ENCODE peak calls at places on chromosomes 13 and 19, in seven cellular contexts. N is B cell; U is transverse colon; H is CD4-positive, alpha-beta T cell; S is astrocyte of the spinal cord; E is ovary; B is AG09309. Z is an unnamed sample.

GRCh38 chr13:101309014-101309619 is 107.2 kb downstream of the NALCN start:
- DNase-seq in H (no peak), S (peak), E (no peak), B (peak), U (no peak), N (no peak), Z (no peak)

GRCh38 chr19:57830071-57830602 is at the start of gene ZNF587B:
- DNase-seq in N (no peak), U (peak), S (peak), H (peak), B (no peak), E (peak), Z (no peak)

GRCh38 chr13:40613954-40614353 is 52.5 kb downstream of the FOXO1 start:
- DNase-seq in S (no peak), E (no peak), N (no peak), U (no peak), B (no peak), H (no peak), Z (no peak)

GRCh38 chr13:113661506-113661905 is 3.5 kb upstream of the ATP4B start:
- DNase-seq in U (no peak), N (no peak), S (no peak), B (no peak), E (no peak), H (no peak), Z (no peak)

GRCh38 chr13:73657821-73658540 is 476.2 kb downstream of the KLF12 start:
- DNase-seq in B (no peak), N (no peak), S (peak), U (no peak), H (no peak), E (no peak), Z (no peak)

GRCh38 chr19:1119475-1120217 is 15.9 kb downstream of the GPX4 start:
- DNase-seq in U (no peak), E (no peak), H (no peak), B (no peak), S (no peak), N (no peak), Z (no peak)

GRCh38 chr19:52679598-52679997 is 41.4 kb upstream of the ZNF83 start:
- DNase-seq in N (no peak), E (no peak), H (no peak), B (no peak), S (no peak), U (no peak), Z (no peak)

GRCh38 chr13:81058916-81059290 is 718.0 kb upstream of the SPRY2 start:
- DNase-seq in U (no peak), H (no peak), N (no peak), B (no peak), E (no peak), S (peak), Z (no peak)

GRCh38 chr13:44218501-44219240 is 155.0 kb upstream of the SERP2 start:
- DNase-seq in N (no peak), B (no peak), H (no peak), S (peak), U (peak), E (no peak), Z (no peak)

GRCh38 chr13:84831666-84832657 is 949.7 kb upstream of the SLITRK1 start:
- DNase-seq in U (no peak), S (no peak), B (no peak), N (no peak), H (no peak), E (peak), Z (no peak)

GRCh38 chr19:3029070-3029923 is at the start of gene TLE2:
- DNase-seq in E (peak), U (no peak), N (no peak), H (no peak), B (no peak), S (no peak), Z (no peak)

GRCh38 chr19:43563816-43564215 is 11.5 kb downstream of the XRCC1 start:
- DNase-seq in B (no peak), H (no peak), N (no peak), U (no peak), E (no peak), S (no peak), Z (no peak)

GRCh38 chr19:43562698-43563241 is 12.6 kb downstream of the XRCC1 start:
- DNase-seq in N (peak), U (peak), H (peak), B (peak), S (peak), E (peak), Z (peak)

GRCh38 chr19:43561144-43561970 is 14.0 kb downstream of the XRCC1 start:
- DNase-seq in H (no peak), N (no peak), U (no peak), E (no peak), B (no peak), S (no peak), Z (no peak)

GRCh38 chr19:43562211-43562697 is 13.1 kb downstream of the XRCC1 start:
- DNase-seq in H (no peak), S (no peak), U (no peak), B (no peak), N (no peak), E (no peak), Z (no peak)

DNA sequence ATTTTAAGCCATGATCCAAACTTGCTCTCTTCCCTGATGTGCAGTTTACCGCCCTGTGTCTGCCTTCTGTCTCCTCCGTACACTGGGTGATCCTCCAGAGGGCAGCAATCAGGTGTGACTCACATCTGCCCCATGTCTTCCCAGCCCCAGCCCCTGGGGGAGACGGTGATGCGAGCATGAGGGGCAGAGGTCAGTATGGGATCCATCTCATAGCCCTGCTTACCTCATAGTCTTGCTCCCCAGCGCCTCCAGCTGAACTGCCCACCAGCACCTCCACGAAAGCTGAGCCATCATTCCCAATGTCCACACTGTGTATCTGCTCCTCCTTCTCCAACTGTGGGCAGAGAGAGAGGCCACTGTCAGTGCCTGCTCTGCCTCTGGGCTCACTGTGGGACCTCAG is 14.6 kb downstream of the XRCC1 start:
- DNase-seq in E (no peak), B (no peak), H (no peak), U (no peak), S (peak), N (no peak), Z (no peak)
- TF ChIP-seq CTCF in E (no peak), B (peak), H (no peak), U (no peak), S (peak), N (no peak), Z (peak)

GRCh38 chr19:45112111-45112827 is 19.3 kb downstream of the PPP1R37 start:
- DNase-seq in H (no peak), U (no peak), B (no peak), S (no peak), E (no peak), N (no peak), Z (no peak)
- TF ChIP-seq CTCF in H (no peak), U (no peak), B (peak), S (no peak), E (no peak), N (no peak), Z (no peak)

DNA sequence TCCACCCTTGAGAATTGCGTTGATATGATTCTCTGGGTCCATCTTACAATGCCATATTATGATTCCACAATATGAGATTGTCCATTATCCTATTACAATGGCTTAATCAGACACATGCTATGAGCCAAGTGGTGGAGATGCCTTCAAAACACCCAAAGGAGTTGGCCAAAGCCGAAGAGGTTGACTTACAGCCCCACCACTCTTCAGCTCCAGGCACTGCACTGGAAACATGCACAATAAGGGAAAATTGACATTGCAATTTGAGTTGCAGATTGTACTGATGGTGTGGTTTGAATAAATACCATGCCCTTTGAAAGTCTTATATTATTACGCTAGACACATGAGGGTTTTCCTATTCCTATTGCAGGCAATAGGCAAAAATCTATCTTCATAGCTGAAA is 75.4 kb upstream of the TNFSF11 start:
- DNase-seq in H (no peak), S (no peak), U (no peak), E (no peak), N (no peak), B (no peak), Z (no peak)
- TF ChIP-seq CTCF in H (no peak), S (peak), U (no peak), E (no peak), N (no peak), B (no peak), Z (no peak)

GRCh38 chr19:34828156-34828555 is 55.1 kb upstream of the ZNF599 start:
- DNase-seq in N (no peak), B (no peak), H (no peak), S (no peak), U (no peak), E (no peak), Z (no peak)

GRCh38 chr19:34824686-34825085 is 51.7 kb upstream of the ZNF599 start:
- DNase-seq in U (no peak), B (no peak), E (no peak), S (no peak), H (no peak), N (no peak), Z (no peak)

DNA sequence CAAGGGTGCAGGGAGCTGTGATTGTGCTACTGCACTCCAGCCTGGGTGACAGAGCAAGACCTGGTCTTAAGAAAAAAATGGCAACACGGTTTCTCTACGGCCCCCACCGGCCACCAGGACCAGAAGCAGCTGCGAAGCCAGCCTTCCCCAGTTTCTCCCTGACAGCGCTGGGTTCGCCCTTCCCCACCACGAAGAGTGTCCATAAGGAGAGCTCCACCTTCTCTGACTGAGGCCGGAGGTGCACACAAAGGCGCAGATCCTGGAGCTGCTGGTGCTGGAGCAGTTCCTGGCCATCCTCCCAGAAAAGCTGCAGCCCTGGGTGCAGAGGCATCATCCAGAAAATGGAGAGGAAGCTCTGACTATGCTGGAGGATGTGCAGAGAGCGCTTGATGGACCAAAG is 52.2 kb upstream of the ZNF599 start:
- DNase-seq in H (no peak), S (no peak), U (no peak), E (no peak), B (no peak), N (no peak), Z (no peak)
- TF ChIP-seq CTCF in H (no peak), S (no peak), U (no peak), E (no peak), B (no peak), N (no peak), Z (no peak)

GRCh38 chr13:83232626-83233025 is 649.6 kb downstream of the SLITRK1 start:
- DNase-seq in B (no peak), U (no peak), N (no peak), E (no peak), S (no peak), H (no peak), Z (no peak)
- TF ChIP-seq CTCF in B (no peak), U (no peak), N (no peak), E (no peak), S (no peak), H (no peak), Z (no peak)

GRCh38 chr19:55146078-55146647 is 2.8 kb downstream of the TNNT1 start:
- DNase-seq in U (no peak), H (no peak), S (no peak), N (no peak), B (no peak), E (no peak), Z (no peak)
- TF ChIP-seq CTCF in U (peak), H (no peak), S (peak), N (peak), B (peak), E (no peak), Z (peak)

GRCh38 chr19:17555929-17556813 is 722 bp downstream of the COLGALT1 start:
- DNase-seq in U (peak), N (peak), S (peak), B (no peak), E (peak), H (peak), Z (peak)
- TF ChIP-seq CTCF in U (peak), N (no peak), S (peak), B (no peak), E (no peak), H (no peak), Z (no peak)

GRCh38 chr19:13428352-13428751 is 77.9 kb downstream of the CACNA1A start:
- DNase-seq in S (no peak), E (no peak), N (no peak), B (no peak), H (peak), U (no peak), Z (no peak)

GRCh38 chr19:13436352-13436751 is 69.9 kb downstream of the CACNA1A start:
- DNase-seq in H (no peak), N (no peak), E (no peak), S (no peak), B (no peak), U (no peak), Z (no peak)

GRCh38 chr19:13427273-13428051 is 78.8 kb downstream of the CACNA1A start:
- DNase-seq in U (no peak), H (no peak), B (no peak), S (no peak), N (no peak), E (no peak), Z (no peak)

GRCh38 chr19:13429563-13429962 is 76.7 kb downstream of the CACNA1A start:
- DNase-seq in H (no peak), N (no peak), S (no peak), E (no peak), B (no peak), U (no peak), Z (no peak)

GRCh38 chr19:13430790-13431582 is 75.3 kb downstream of the CACNA1A start:
- DNase-seq in E (peak), S (peak), U (peak), N (peak), B (no peak), H (peak), Z (peak)
- TF ChIP-seq CTCF in E (no peak), S (peak), U (peak), N (peak), B (peak), H (peak), Z (peak)

GRCh38 chr19:13082192-13083007 is 20.3 kb downstream of the LYL1 start:
- DNase-seq in U (no peak), H (no peak), N (no peak), E (no peak), S (peak), B (no peak), Z (peak)
- TF ChIP-seq CTCF in U (no peak), H (no peak), N (no peak), E (no peak), S (peak), B (peak), Z (no peak)

DNA sequence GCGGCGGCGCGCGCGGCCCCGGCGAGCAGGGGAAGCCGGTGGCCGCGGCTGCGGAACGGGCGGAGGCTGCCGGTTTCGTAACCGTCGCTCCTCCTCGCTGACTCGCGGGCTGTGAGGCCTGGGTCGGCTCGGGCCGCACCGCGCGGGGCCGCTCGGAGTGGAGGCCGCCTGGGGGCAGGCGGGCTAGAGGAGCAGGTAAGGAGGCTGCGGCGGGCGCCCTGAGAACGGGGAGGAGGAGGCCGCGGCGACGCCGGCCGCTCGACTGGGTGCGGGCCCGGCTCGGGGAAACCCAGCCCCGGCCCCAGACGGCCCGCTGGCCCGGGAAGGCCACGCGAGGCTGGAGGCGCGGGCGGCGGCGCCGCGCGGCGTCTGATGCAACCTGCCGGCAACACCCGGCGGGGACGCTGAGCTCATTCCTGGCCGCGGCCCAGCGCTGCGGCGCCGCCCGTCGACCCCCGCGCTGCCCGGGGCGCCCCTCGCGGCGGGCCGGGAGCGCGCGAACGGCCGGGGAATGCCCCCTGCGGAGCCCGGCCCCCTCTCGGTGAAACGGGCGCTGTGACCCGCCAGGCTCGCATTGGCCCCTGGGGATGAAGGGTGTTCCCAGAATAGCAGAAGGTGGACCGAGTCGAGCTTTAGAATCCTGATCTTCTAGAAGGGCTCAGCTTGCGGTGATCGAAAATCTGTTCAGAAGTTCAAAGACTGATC is at the start of gene CEBPG:
- DNase-seq in E (peak), N (peak), U (peak), S (peak), B (no peak), H (peak), Z (no peak)
- TF ChIP-seq CTCF in E (no peak), N (peak), U (no peak), S (peak), B (no peak), H (peak), Z (no peak)

Z was measured in HL-60.